ENCODE peak calls at places on chromosomes 6 and 20, in six cellular contexts. U is CD8-positive, alpha-beta memory T cell; P is psoas muscle; N is GM23248; D is endothelial cell of umbilical vein; B is foreskin keratinocyte. E is an unnamed sample.
A peak's percentile ranks its signal among the peaks of the same experiment; 100 is the strongest.

GRCh38 chr6:90197854-90198496 is 98.7 kb downstream of the BACH2 start:
- DNase-seq in P (no peak), N (peak; percentile 86), B (peak; percentile 57), U (no peak), D (no peak), E (no peak)

GRCh38 chr6:117508450-117508971 is 26.0 kb downstream of the DCBLD1 start:
- DNase-seq in B (no peak), P (no peak), N (no peak), U (no peak), D (no peak), E (no peak)

GRCh38 chr20:58629213-58629575 is 21.9 kb upstream of the STX16 start:
- DNase-seq in D (no peak), P (no peak), N (no peak), B (no peak), U (no peak), E (no peak)

GRCh38 chr6:92497281-92497680 is 922.1 kb downstream of the EPHA7 start:
- DNase-seq in N (no peak), B (no peak), P (no peak), U (no peak), D (no peak), E (no peak)

GRCh38 chr20:9331707-9332435 is 182.5 kb upstream of the LAMP5 start:
- DNase-seq in N (no peak), B (no peak), D (no peak), U (no peak), P (no peak), E (no peak)

GRCh38 chr6:17948725-17949124 is 38.7 kb downstream of the KIF13A start:
- DNase-seq in B (no peak), P (no peak), U (no peak), N (no peak), D (no peak), E (no peak)

GRCh38 chr6:108597601-108598315 is 37.0 kb downstream of the FOXO3 start:
- DNase-seq in U (no peak), P (no peak), B (no peak), D (peak; percentile 57), N (no peak), E (no peak)

GRCh38 chr6:26388441-26388840 is 5.5 kb downstream of the BTN2A2 start:
- DNase-seq in P (no peak), D (no peak), U (no peak), N (peak; percentile 58), B (no peak), E (no peak)

GRCh38 chr6:79466222-79466834 is 70.9 kb downstream of the LCA5 start:
- DNase-seq in P (no peak), B (no peak), U (no peak), D (peak; percentile 59), N (peak; percentile 66), E (no peak)

GRCh38 chr20:11229772-11230171 is 556.0 kb upstream of the JAG1 start:
- DNase-seq in U (no peak), P (peak; percentile 30), N (peak; percentile 96), B (peak; percentile 66), D (peak; percentile 90), E (peak; percentile 45)

GRCh38 chr6:36377594-36377993 is 9.9 kb downstream of the ETV7 start:
- DNase-seq in U (no peak), P (no peak), D (no peak), N (no peak), B (no peak), E (no peak)

GRCh38 chr20:21182832-21183563 is 57.1 kb downstream of the KIZ start:
- DNase-seq in B (peak; percentile 50), P (no peak), U (no peak), N (peak; percentile 94), D (no peak), E (no peak)

GRCh38 chr20:51749674-51750036 is 18.5 kb downstream of the ATP9A start:
- DNase-seq in D (peak; percentile 21), U (no peak), B (no peak), N (peak; percentile 85), P (no peak), E (no peak)

GRCh38 chr6:43827898-43828297 is 57.9 kb downstream of the VEGFA start:
- DNase-seq in B (no peak), N (no peak), P (no peak), D (no peak), U (no peak), E (no peak)

GRCh38 chr6:111781055-111781708 is 92.1 kb downstream of the FYN start:
- DNase-seq in N (peak; percentile 31), U (no peak), P (no peak), B (peak; percentile 35), D (no peak), E (no peak)

GRCh38 chr6:40965046-40965445 is 74.0 kb downstream of the UNC5CL start:
- DNase-seq in N (no peak), B (no peak), U (no peak), P (no peak), D (no peak), E (no peak)

GRCh38 chr6:165986647-165987482 is 180.8 kb downstream of the TBXT start:
- DNase-seq in N (peak; percentile 50), P (no peak), D (no peak), B (no peak), U (no peak), E (no peak)

DNA sequence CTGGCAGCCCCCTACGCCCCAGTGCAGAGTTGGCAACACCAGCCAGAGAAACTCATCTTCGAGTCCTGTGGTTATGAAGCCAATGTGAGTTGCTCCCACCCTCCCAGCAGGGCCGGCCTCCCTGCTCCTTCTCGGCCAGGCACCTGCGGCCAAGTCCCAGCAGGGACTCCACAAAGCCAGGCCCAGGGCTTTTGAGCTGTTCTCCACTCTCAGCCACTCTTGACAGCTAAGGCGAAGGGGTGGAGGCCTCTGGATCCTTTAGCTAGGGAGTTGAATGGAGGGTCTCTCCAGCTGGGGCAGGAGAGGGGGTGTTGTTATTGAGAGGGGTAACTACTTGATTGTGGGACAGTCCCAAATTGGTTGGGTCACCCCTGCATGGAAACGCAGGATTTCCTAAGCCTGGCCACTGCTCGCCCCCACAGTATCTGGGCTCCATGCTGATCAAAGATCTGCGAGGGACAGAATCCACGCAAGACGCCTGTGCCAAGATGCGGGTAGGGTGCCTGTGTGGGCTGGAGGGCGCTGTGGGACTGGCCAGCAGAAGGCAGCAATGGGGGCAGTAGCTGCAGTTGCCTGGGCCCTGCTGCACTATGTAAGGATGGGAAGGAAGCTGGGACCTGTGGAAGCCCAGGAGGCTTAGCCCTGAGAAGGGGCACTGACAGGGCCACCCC is 58.3 kb downstream of the TCP11 start:
- DNase-seq in B (no peak), D (no peak), U (no peak), N (no peak), P (no peak), E (no peak)
- H3K27ac ChIP-seq in B (no peak overlapping the region), D (no peak overlapping the region), U (no peak overlapping the region), N (no peak overlapping the region), P (no peak overlapping the region), E (no peak overlapping the region)

DNA sequence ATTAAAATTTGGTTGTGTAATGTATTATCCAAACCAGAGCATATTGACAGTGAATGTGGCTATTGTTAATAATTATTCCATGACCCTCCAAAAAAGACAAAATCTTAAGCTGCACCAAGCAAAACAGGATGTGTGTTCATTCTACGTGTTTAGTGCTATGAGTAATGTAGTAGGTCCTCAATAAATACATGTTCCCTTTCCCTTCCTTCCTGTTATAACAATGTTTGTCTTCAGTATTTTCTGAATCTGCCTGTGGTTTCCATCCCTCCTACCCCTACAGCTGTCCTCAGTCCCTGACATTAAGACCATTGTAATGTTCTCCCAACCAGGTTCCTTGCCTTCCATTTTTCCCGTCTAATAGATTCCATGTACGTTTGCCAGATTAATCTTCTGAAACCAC is 163.8 kb downstream of the AIG1 start:
- DNase-seq in D (peak; percentile 18), U (no peak), B (peak; percentile 17), N (no peak), P (no peak), E (no peak)
- H3K27ac ChIP-seq in D (peak overlapping the region; percentile 32), U (no peak overlapping the region), B (peak overlapping the region; percentile 88), N (no peak overlapping the region), P (peak overlapping the region; percentile 59), E (no peak overlapping the region)

GRCh38 chr6:125220712-125221111 is 67.1 kb downstream of the TPD52L1 start:
- DNase-seq in P (peak; percentile 35), D (no peak), B (no peak), U (no peak), N (peak; percentile 66), E (peak; percentile 70)
- H3K27ac ChIP-seq in P (peak overlapping the region; percentile 67), D (no peak overlapping the region), B (no peak overlapping the region), U (no peak overlapping the region), N (peak overlapping the region; percentile 61), E (peak overlapping the region; percentile 60)

GRCh38 chr6:31903957-31904356 is 2.1 kb upstream of the ZBTB12 start:
- DNase-seq in U (no peak), D (no peak), B (no peak), P (no peak), N (no peak), E (peak; percentile 56)
- H3K27ac ChIP-seq in U (no peak overlapping the region), D (no peak overlapping the region), B (no peak overlapping the region), P (no peak overlapping the region), N (no peak overlapping the region), E (peak overlapping the region; percentile 83)

GRCh38 chr6:73823046-73823735 is 127.2 kb downstream of the CD109 start:
- DNase-seq in U (no peak), N (no peak), P (no peak), B (no peak), D (no peak), E (no peak)
- H3K27ac ChIP-seq in U (no peak overlapping the region), N (no peak overlapping the region), P (no peak overlapping the region), B (no peak overlapping the region), D (no peak overlapping the region), E (no peak overlapping the region)

GRCh38 chr6:35142578-35142977 is 1.4 kb upstream of the TCP11 start:
- DNase-seq in U (no peak), D (no peak), B (no peak), N (peak; percentile 56), P (no peak), E (no peak)
- H3K27ac ChIP-seq in U (no peak overlapping the region), D (no peak overlapping the region), B (no peak overlapping the region), N (no peak overlapping the region), P (no peak overlapping the region), E (no peak overlapping the region)

E was measured in testis.